ENCODE peak calls at places on chromosomes 6 and 20, in nine cellular contexts. One of them, this sample, is unnamed.

GRCh38 chr6:170102582-170103481 is 188.0 kb downstream of the DLL1 start:
- DNase-seq in GF-D8: no peak
- DNase-seq in A549: no peak
- DNase-seq in fibroblast of lung: no peak
- DNase-seq in NB4: peak
- DNase-seq in NCI-H1694 treated with DMSO at 0.1 percent for 48 hours: no peak
- DNase-seq in Panc1: no peak
- DNase-seq in H54: no peak
- DNase-seq in SK-N-DZ: no peak
- DNase-seq in this sample: no peak

GRCh38 chr6:51489133-51489532 is 598.3 kb downstream of the PKHD1 start:
- DNase-seq in NCI-H1694 treated with DMSO at 0.1 percent for 48 hours: no peak
- DNase-seq in GF-D8: no peak
- DNase-seq in H54: no peak
- DNase-seq in Panc1: no peak
- DNase-seq in SK-N-DZ: no peak
- DNase-seq in fibroblast of lung: no peak
- DNase-seq in NB4: no peak
- DNase-seq in A549: no peak
- DNase-seq in this sample: peak

GRCh38 chr6:27177454-27178000 is 70.0 kb upstream of the PRSS16 start:
- DNase-seq in H54: peak
- DNase-seq in Panc1: peak
- DNase-seq in fibroblast of lung: peak
- DNase-seq in A549: peak
- DNase-seq in NB4: peak
- DNase-seq in GF-D8: peak
- DNase-seq in NCI-H1694 treated with DMSO at 0.1 percent for 48 hours: peak
- DNase-seq in SK-N-DZ: peak
- DNase-seq in this sample: peak

GRCh38 chr6:42727084-42727601 is 4.7 kb upstream of the PRPH2 start:
- DNase-seq in GF-D8: no peak
- DNase-seq in NB4: no peak
- DNase-seq in H54: no peak
- DNase-seq in NCI-H1694 treated with DMSO at 0.1 percent for 48 hours: no peak
- DNase-seq in fibroblast of lung: peak
- DNase-seq in A549: no peak
- DNase-seq in SK-N-DZ: no peak
- DNase-seq in Panc1: no peak
- DNase-seq in this sample: no peak

GRCh38 chr6:6586671-6587526 is 1.6 kb upstream of the LY86 start:
- DNase-seq in H54: no peak
- DNase-seq in NCI-H1694 treated with DMSO at 0.1 percent for 48 hours: no peak
- DNase-seq in NB4: peak
- DNase-seq in Panc1: no peak
- DNase-seq in SK-N-DZ: no peak
- DNase-seq in fibroblast of lung: no peak
- DNase-seq in GF-D8: no peak
- DNase-seq in A549: no peak
- DNase-seq in this sample: no peak

GRCh38 chr6:168045141-168045691 is 33.8 kb downstream of the FRMD1 start:
- DNase-seq in H54: no peak
- DNase-seq in GF-D8: no peak
- DNase-seq in NB4: no peak
- DNase-seq in A549: no peak
- DNase-seq in NCI-H1694 treated with DMSO at 0.1 percent for 48 hours: no peak
- DNase-seq in SK-N-DZ: peak
- DNase-seq in fibroblast of lung: no peak
- DNase-seq in Panc1: no peak
- DNase-seq in this sample: peak

GRCh38 chr20:61822396-61822795 is 243.3 kb downstream of the TAF4 start:
- DNase-seq in NCI-H1694 treated with DMSO at 0.1 percent for 48 hours: no peak
- DNase-seq in fibroblast of lung: no peak
- DNase-seq in SK-N-DZ: no peak
- DNase-seq in A549: no peak
- DNase-seq in NB4: no peak
- DNase-seq in H54: no peak
- DNase-seq in Panc1: no peak
- DNase-seq in GF-D8: no peak
- DNase-seq in this sample: no peak

GRCh38 chr6:2245954-2246863 is 804 bp upstream of the GMDS start:
- DNase-seq in SK-N-DZ: peak
- DNase-seq in A549: peak
- DNase-seq in NCI-H1694 treated with DMSO at 0.1 percent for 48 hours: peak
- DNase-seq in H54: peak
- DNase-seq in GF-D8: no peak
- DNase-seq in fibroblast of lung: peak
- DNase-seq in NB4: peak
- DNase-seq in Panc1: peak
- DNase-seq in this sample: peak

GRCh38 chr6:83182114-83182513 is 11.0 kb downstream of the PGM3 start:
- DNase-seq in NCI-H1694 treated with DMSO at 0.1 percent for 48 hours: no peak
- DNase-seq in GF-D8: no peak
- DNase-seq in H54: no peak
- DNase-seq in SK-N-DZ: no peak
- DNase-seq in NB4: no peak
- DNase-seq in fibroblast of lung: no peak
- DNase-seq in Panc1: no peak
- DNase-seq in A549: no peak
- DNase-seq in this sample: no peak

GRCh38 chr6:92589970-92590369 is 829.4 kb downstream of the EPHA7 start:
- DNase-seq in fibroblast of lung: peak
- DNase-seq in NB4: no peak
- DNase-seq in NCI-H1694 treated with DMSO at 0.1 percent for 48 hours: no peak
- DNase-seq in GF-D8: no peak
- DNase-seq in H54: no peak
- DNase-seq in A549: no peak
- DNase-seq in SK-N-DZ: no peak
- DNase-seq in Panc1: no peak
- DNase-seq in this sample: no peak

This sample was measured in NCI-H82.